ENCODE peak calls at places on chromosomes 4 and X, in four cellular contexts. M is GM12878, C is HepG2, A is K562. Q is an unnamed sample.

GRCh38 chrX:22078117-22078516 is 46.0 kb downstream of the PHEX start:
- DNase-seq in M (no peak), C (no peak), A (no peak), Q (no peak)

GRCh38 chr4:108345862-108346530 is 177.3 kb upstream of the LEF1 start:
- DNase-seq in M (no peak), C (no peak), A (no peak), Q (no peak)

GRCh38 chr4:138901177-138901576 is 114.4 kb upstream of the NOCT start:
- DNase-seq in M (no peak), C (no peak), A (no peak), Q (no peak)

GRCh38 chrX:39115166-39115565 is 313.9 kb downstream of the MID1IP1 start:
- DNase-seq in M (no peak), C (no peak), A (no peak), Q (no peak)

GRCh38 chrX:9746148-9746880 is 19.3 kb downstream of the GPR143 start:
- DNase-seq in M (no peak), C (no peak), A (no peak), Q (no peak)

GRCh38 chr4:86496094-86497060 is 97.7 kb upstream of the PTPN13 start:
- DNase-seq in M (no peak), C (no peak), A (peak; percentile 38), Q (peak; percentile 49)

GRCh38 chrX:11664211-11664888 is 1.4 kb downstream of the ARHGAP6 start:
- DNase-seq in M (no peak), C (no peak), A (no peak), Q (no peak)

GRCh38 chrX:54785901-54786300 is 12.2 kb downstream of the ITIH6 start:
- DNase-seq in M (no peak), C (peak; percentile 7), A (peak; percentile 25), Q (peak; percentile 26)

GRCh38 chr4:6834867-6835266 is 52.3 kb downstream of the KIAA0232 start:
- DNase-seq in M (no peak), C (no peak), A (peak; percentile 30), Q (no peak)

GRCh38 chrX:119757979-119758681 is at the start of gene SOWAHD:
- DNase-seq in M (no peak), C (peak; percentile 50), A (peak; percentile 32), Q (peak; percentile 53)

GRCh38 chr4:124934921-124935320 is 222.4 kb upstream of the ANKRD50 start:
- DNase-seq in M (no peak), C (no peak), A (no peak), Q (no peak)

GRCh38 chr4:17027495-17027894 is 129.1 kb upstream of the LDB2 start:
- DNase-seq in M (no peak), C (no peak), A (no peak), Q (no peak)

GRCh38 chr4:97404876-97405523 is 738.3 kb downstream of the STPG2 start:
- DNase-seq in M (no peak), C (no peak), A (no peak), Q (no peak)

GRCh38 chrX:48468247-48468671 is 1.8 kb downstream of the SLC38A5 start:
- DNase-seq in M (no peak), C (no peak), A (peak; percentile 83), Q (no peak)

GRCh38 chr4:13527192-13527982 is 16.9 kb downstream of the NKX3-2 start:
- DNase-seq in M (no peak), C (no peak), A (no peak), Q (no peak)

GRCh38 chr4:57078685-57079521 is 31.3 kb downstream of the IGFBP7 start:
- DNase-seq in M (no peak), C (peak; percentile 46), A (no peak), Q (peak; percentile 35)

GRCh38 chr4:82201303-82201702 is 172.5 kb downstream of the HNRNPD start:
- DNase-seq in M (no peak), C (no peak), A (no peak), Q (no peak)

GRCh38 chr4:186104895-186105720 is 604 bp downstream of the FAM149A start:
- DNase-seq in M (no peak), C (no peak), A (no peak), Q (peak; percentile 15)

GRCh38 chr4:151087467-151087866 is 12.0 kb upstream of the RPS3A start:
- DNase-seq in M (no peak), C (no peak), A (no peak), Q (no peak)
- TF ChIP-seq SP1 in M (no peak), C (no peak), A (no peak), Q (no peak)

DNA sequence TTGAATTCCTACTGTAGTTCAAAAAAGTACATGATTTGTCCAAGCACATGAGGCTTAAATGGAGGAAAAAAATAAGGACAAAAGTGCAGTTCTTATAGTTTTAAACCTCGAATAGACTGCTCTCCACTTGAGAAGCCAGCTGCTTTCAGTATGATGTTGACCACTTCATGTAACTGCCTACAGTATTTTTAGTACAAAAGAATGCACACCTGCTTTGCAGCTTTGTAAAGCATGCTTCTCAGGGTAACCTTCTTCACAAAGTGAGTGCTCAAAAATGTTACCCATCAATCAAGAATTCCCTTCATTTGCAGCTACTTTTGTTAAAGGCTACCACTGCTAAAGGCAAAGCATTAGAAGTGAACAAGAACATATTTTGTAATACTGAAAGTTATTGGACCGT is 83.4 kb upstream of the FAM47B start:
- DNase-seq in M (no peak), C (no peak), A (no peak), Q (no peak)
- TF ChIP-seq TARDBP in M (no peak), C (no peak), A (no peak), Q (no peak)

GRCh38 chr4:52704676-52705075 is 45.6 kb upstream of the USP46 start:
- DNase-seq in M (no peak), C (no peak), A (no peak), Q (no peak)
- TF ChIP-seq SP1 in M (no peak), C (no peak), A (no peak), Q (no peak)

DNA sequence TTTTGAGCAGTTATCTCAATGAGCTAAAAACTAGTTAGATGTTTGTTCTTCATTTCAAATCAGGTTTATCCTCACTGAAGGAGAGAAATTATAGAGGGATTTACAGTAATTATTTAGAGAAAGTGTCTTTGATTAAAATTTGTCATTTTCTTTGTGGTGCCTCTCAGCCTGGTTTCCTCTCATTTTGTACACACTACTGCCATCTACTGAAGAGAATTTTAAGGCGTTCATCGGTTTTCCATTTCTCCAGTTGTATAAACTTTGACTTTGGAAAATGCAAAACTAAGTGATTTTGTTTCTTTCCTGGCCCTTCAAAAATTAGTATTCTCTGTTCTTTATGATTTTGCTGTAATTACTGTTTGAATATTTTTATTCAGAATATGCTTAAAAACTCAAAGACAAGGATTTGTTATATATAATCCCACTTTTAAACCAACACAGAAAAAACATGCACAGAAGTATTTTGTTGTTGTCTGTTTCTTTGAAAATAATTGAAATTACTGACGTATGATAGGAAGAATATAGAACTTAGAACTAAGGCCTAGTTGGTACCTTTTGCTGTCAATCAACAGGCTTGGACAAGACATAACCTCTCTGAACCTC is 34.4 kb upstream of the ANXA3 start:
- DNase-seq in M (no peak), C (peak; percentile 11), A (peak; percentile 45), Q (peak; percentile 32)
- TF ChIP-seq TARDBP in M (no peak), C (no peak), A (no peak), Q (no peak)

GRCh38 chr4:171022698-171023378 is 790.4 kb upstream of the GALNTL6 start:
- DNase-seq in M (no peak), C (no peak), A (no peak), Q (no peak)

GRCh38 chr4:171016145-171016544 is 797.1 kb upstream of the GALNTL6 start:
- DNase-seq in M (no peak), C (no peak), A (no peak), Q (no peak)

GRCh38 chr4:171017596-171017995 is 795.6 kb upstream of the GALNTL6 start:
- DNase-seq in M (no peak), C (no peak), A (no peak), Q (no peak)
- TF ChIP-seq SP1 in M (no peak), C (no peak), A (no peak), Q (no peak)

GRCh38 chr4:1362046-1362445 is 15.0 kb downstream of the UVSSA start:
- DNase-seq in M (no peak), C (no peak), A (no peak), Q (no peak)

GRCh38 chr4:1361391-1361790 is 14.4 kb downstream of the UVSSA start:
- DNase-seq in M (no peak), C (no peak), A (no peak), Q (no peak)

GRCh38 chr4:1359161-1359535 is 12.1 kb downstream of the UVSSA start:
- DNase-seq in M (no peak), C (no peak), A (no peak), Q (no peak)

GRCh38 chr4:1359976-1360375 is 13.0 kb downstream of the UVSSA start:
- DNase-seq in M (no peak), C (no peak), A (no peak), Q (no peak)

DNA sequence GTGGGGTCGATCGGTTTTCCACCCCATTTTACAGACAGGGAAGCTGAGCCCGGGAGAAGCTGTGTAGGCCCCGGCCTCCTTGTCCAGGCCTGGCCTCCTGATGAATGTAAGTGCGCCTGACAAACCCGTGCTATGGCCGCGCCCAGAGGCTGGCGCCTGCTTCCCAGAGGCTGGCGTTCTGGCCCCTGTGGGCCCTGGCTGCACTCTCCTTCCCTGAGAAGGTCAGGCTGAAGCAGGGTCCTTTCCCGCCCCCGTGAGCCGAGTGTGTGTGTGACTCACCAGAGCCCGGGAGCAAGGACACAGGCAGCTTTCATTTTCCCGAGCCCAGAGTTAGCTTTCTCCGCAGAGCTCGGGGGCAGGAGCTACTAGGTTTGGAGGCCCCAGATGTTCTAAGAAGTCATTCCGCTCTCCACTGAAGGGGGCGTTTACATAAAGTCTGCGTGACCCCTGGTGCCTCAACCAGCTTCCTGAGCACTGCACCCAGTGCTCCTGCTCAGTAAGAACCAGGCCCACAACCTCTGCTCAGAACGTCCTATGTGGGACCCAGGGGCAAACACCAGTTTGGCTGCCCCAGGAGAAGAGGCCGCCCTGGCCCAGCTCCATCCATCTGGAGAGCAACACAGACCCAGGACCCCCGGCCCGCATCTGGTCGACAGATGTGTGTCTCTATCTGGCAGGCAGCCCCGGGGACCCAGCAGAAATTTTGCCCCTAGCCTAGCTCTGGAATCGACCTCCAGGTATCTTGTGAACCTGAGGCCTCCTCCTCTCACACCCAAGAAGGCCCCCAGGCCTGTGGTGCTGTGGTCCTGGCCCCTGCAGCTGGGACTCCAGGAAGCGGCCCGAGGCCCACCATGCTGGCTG is 13.6 kb downstream of the UVSSA start:
- DNase-seq in M (no peak), C (peak; percentile 68), A (no peak), Q (no peak)
- TF ChIP-seq TARDBP in M (no peak), C (no peak), A (no peak), Q (no peak)

Q was measured in HEK293T.